ENCODE peak calls at places on chromosomes 16 and 17, in four cellular contexts. A is activated CD4-positive, alpha-beta T cell treated with anti-CD3 and anti-CD28 coated beads for 48 hours; N is ELR; V is T-helper 1 cell. E is an unnamed sample.

GRCh38 chr17:76560877-76561221 is 21.0 kb downstream of the PRCD start:
- DNase-seq in A (no peak), N (peak; percentile 45), V (no peak), E (no peak)

GRCh38 chr17:46772013-46772878 is 46.2 kb downstream of the WNT3 start:
- DNase-seq in A (peak; percentile 29), N (peak; percentile 71), V (no peak), E (no peak)

GRCh38 chr16:70745536-70746025 is 55.4 kb downstream of the VAC14 start:
- DNase-seq in A (no peak), N (no peak), V (no peak), E (no peak)

GRCh38 chr17:63434951-63435571 is 11.0 kb downstream of the CYB561 start:
- DNase-seq in A (peak; percentile 40), N (peak; percentile 61), V (peak; percentile 49), E (peak; percentile 84)

GRCh38 chr17:61409301-61410099 is 9.9 kb downstream of the TBX2 start:
- DNase-seq in A (peak; percentile 49), N (peak; percentile 82), V (peak; percentile 31), E (peak; percentile 65)

GRCh38 chr17:7465481-7466275 is 13.8 kb downstream of the ZBTB4 start:
- DNase-seq in A (no peak), N (no peak), V (no peak), E (no peak)

GRCh38 chr16:847681-848445 is 47.3 kb upstream of the GNG13 start:
- DNase-seq in A (no peak), N (no peak), V (no peak), E (no peak)

GRCh38 chr16:86285938-86286921 is 224.1 kb upstream of the FOXF1 start:
- DNase-seq in A (no peak), N (peak; percentile 62), V (no peak), E (no peak)

GRCh38 chr16:84641643-84642358 is 6.5 kb upstream of the KLHL36 start:
- DNase-seq in A (no peak), N (no peak), V (no peak), E (peak; percentile 20)

GRCh38 chr17:53627511-53627910 is 195.2 kb upstream of the KIF2B start:
- DNase-seq in A (no peak), N (peak; percentile 85), V (no peak), E (no peak)

GRCh38 chr17:9002236-9002609 is 19.1 kb upstream of the NTN1 start:
- DNase-seq in A (no peak), N (no peak), V (no peak), E (no peak)

GRCh38 chr17:14302421-14303099 is 1.7 kb downstream of the HS3ST3B1 start:
- DNase-seq in A (peak; percentile 90), N (peak; percentile 90), V (peak; percentile 80), E (peak; percentile 78)

GRCh38 chr17:17370711-17371110 is 67.5 kb downstream of the NT5M start:
- DNase-seq in A (no peak), N (no peak), V (no peak), E (no peak)

GRCh38 chr17:47705536-47706481 is 11.8 kb downstream of the TBKBP1 start:
- DNase-seq in A (peak; percentile 73), N (no peak), V (no peak), E (peak; percentile 45)

GRCh38 chr17:27928546-27928945 is 35.4 kb upstream of the LYRM9 start:
- DNase-seq in A (no peak), N (no peak), V (no peak), E (no peak)

GRCh38 chr16:19095699-19096098 is 18.1 kb upstream of the ITPRIPL2 start:
- DNase-seq in A (no peak), N (peak; percentile 68), V (no peak), E (no peak)